ENCODE peak calls at places on chromosomes 13 and 19, in five cellular contexts. F, E, N, P and B are unnamed samples.

GRCh38 chr13:48949566-48950506 is 25.9 kb upstream of the FNDC3A start:
- DNase-seq in F (no peak), E (no peak), N (no peak), P (no peak), B (no peak)

GRCh38 chr19:41893899-41894298 is 10.9 kb downstream of the ARHGEF1 start:
- DNase-seq in F (no peak), E (no peak), N (no peak), P (no peak), B (no peak)

GRCh38 chr19:50607874-50608785 is 31.6 kb downstream of the SYT3 start:
- DNase-seq in F (peak), E (peak), N (peak), P (peak), B (peak)

GRCh38 chr19:42216653-42217521 is 590 bp downstream of the DEDD2 start:
- DNase-seq in F (no peak), E (peak), N (no peak), P (no peak), B (no peak)

GRCh38 chr13:108083056-108083455 is 132.3 kb downstream of the LIG4 start:
- DNase-seq in F (no peak), E (peak), N (no peak), P (no peak), B (peak)

GRCh38 chr13:44906758-44907157 is 82.5 kb downstream of the NUFIP1 start:
- DNase-seq in F (no peak), E (no peak), N (no peak), P (no peak), B (no peak)

GRCh38 chr19:54448037-54448773 is 794 bp upstream of the LENG8 start:
- DNase-seq in F (no peak), E (peak), N (no peak), P (no peak), B (no peak)

GRCh38 chr13:36915106-36915505 is 4.9 kb downstream of the SMAD9 start:
- DNase-seq in F (no peak), E (no peak), N (no peak), P (no peak), B (no peak)

GRCh38 chr19:12952488-12953455 is 4.3 kb downstream of the GADD45GIP1 start:
- DNase-seq in F (no peak), E (peak), N (no peak), P (no peak), B (no peak)

GRCh38 chr13:101706651-101707050 is 254.2 kb downstream of the ITGBL1 start:
- DNase-seq in F (no peak), E (peak), N (no peak), P (peak), B (peak)

GRCh38 chr13:109883181-109884180 is 97.1 kb upstream of the IRS2 start:
- DNase-seq in F (no peak), E (peak), N (no peak), P (no peak), B (no peak)

GRCh38 chr19:56360841-56361240 is 32.5 kb downstream of the ZNF582 start:
- DNase-seq in F (no peak), E (no peak), N (no peak), P (no peak), B (no peak)

GRCh38 chr19:40312533-40312932 is 27.4 kb upstream of the AKT2 start:
- DNase-seq in F (no peak), E (no peak), N (no peak), P (no peak), B (no peak)

GRCh38 chr19:14072535-14073231 is at the start of gene MISP3:
- DNase-seq in F (no peak), E (no peak), N (no peak), P (no peak), B (peak)

GRCh38 chr13:111920306-111920931 is 146.5 kb upstream of the SOX1 start:
- DNase-seq in F (no peak), E (no peak), N (no peak), P (no peak), B (no peak)

GRCh38 chr13:41561179-41561578 is 103.8 kb downstream of the RGCC start:
- DNase-seq in F (no peak), E (no peak), N (no peak), P (no peak), B (no peak)

GRCh38 chr13:44884076-44884729 is 105.1 kb downstream of the NUFIP1 start:
- DNase-seq in F (no peak), E (peak), N (no peak), P (peak), B (peak)

GRCh38 chr13:33347866-33348265 is 62.3 kb upstream of the STARD13 start:
- DNase-seq in F (no peak), E (no peak), N (no peak), P (no peak), B (no peak)

GRCh38 chr19:30558793-30559192 is 186.6 kb downstream of the ZNF536 start:
- DNase-seq in F (no peak), E (no peak), N (no peak), P (no peak), B (no peak)

GRCh38 chr13:75402787-75403186 is 79.2 kb downstream of the TBC1D4 start:
- DNase-seq in F (no peak), E (no peak), N (no peak), P (no peak), B (no peak)

GRCh38 chr13:25927966-25928365 is 123.8 kb downstream of the SHISA2 start:
- DNase-seq in F (no peak), E (no peak), N (no peak), P (no peak), B (no peak)

GRCh38 chr19:11848594-11849263 is at the start of gene ZNF439:
- DNase-seq in F (peak), E (no peak), N (peak), P (peak), B (peak)

GRCh38 chr13:47454986-47455385 is 546.1 kb downstream of the SUCLA2 start:
- DNase-seq in F (no peak), E (no peak), N (no peak), P (no peak), B (no peak)

GRCh38 chr19:52991484-52991883 is 22.2 kb upstream of the ERVV-1 start:
- DNase-seq in F (no peak), E (peak), N (no peak), P (peak), B (peak)

GRCh38 chr19:34818270-34818669 is 45.3 kb upstream of the ZNF599 start:
- DNase-seq in F (no peak), E (no peak), N (no peak), P (no peak), B (no peak)

GRCh38 chr13:94249512-94249911 is 230.0 kb downstream of the DCT start:
- DNase-seq in F (no peak), E (peak), N (no peak), P (no peak), B (peak)

GRCh38 chr13:79589605-79590511 is 108.9 kb downstream of the NDFIP2 start:
- DNase-seq in F (no peak), E (no peak), N (no peak), P (peak), B (peak)

GRCh38 chr13:24638096-24638495 is 42.1 kb upstream of the ATP12A start:
- DNase-seq in F (no peak), E (no peak), N (no peak), P (no peak), B (no peak)

GRCh38 chr13:103218253-103218652 is 152.0 kb upstream of the SLC10A2 start:
- DNase-seq in F (no peak), E (no peak), N (no peak), P (peak), B (no peak)

GRCh38 chr13:27461940-27462584 is 11.7 kb upstream of the MTIF3 start:
- DNase-seq in F (no peak), E (no peak), N (no peak), P (no peak), B (no peak)

GRCh38 chr13:31409678-31410356 is 210.0 kb downstream of the B3GLCT start:
- DNase-seq in F (no peak), E (no peak), N (no peak), P (no peak), B (no peak)

GRCh38 chr19:29285878-29286277 is 72.9 kb upstream of the UQCRFS1 start:
- DNase-seq in F (no peak), E (peak), N (no peak), P (no peak), B (no peak)

GRCh38 chr13:110287031-110287828 is 19.7 kb downstream of the COL4A1 start:
- DNase-seq in F (no peak), E (no peak), N (no peak), P (no peak), B (peak)

GRCh38 chr19:30227661-30228112 is 144.5 kb upstream of the ZNF536 start:
- DNase-seq in F (no peak), E (peak), N (no peak), P (peak), B (no peak)

GRCh38 chr13:49165798-49166752 is 54.1 kb upstream of the MLNR start:
- DNase-seq in F (no peak), E (no peak), N (no peak), P (no peak), B (no peak)

GRCh38 chr13:41568990-41569387 is 111.6 kb downstream of the RGCC start:
- DNase-seq in F (no peak), E (peak), N (no peak), P (no peak), B (no peak)

GRCh38 chr13:47004552-47004951 is 107.7 kb upstream of the HTR2A start:
- DNase-seq in F (no peak), E (no peak), N (no peak), P (no peak), B (no peak)